ENCODE peak calls at places on chromosomes 6 and 20, in four cellular contexts. H, X, W and R are unnamed samples.

GRCh38 chr6:33123732-33124524 is 48.1 kb downstream of the HLA-DPB1 start:
- DNase-seq in X (no peak), H (no peak), W (peak; percentile 62), R (no peak)

GRCh38 chr20:63536241-63536977 is 767 bp downstream of the PTK6 start:
- DNase-seq in W (peak; percentile 70), X (no peak), H (no peak), R (no peak)

GRCh38 chr20:51497542-51498467 is 44.7 kb downstream of the NFATC2 start:
- DNase-seq in W (peak; percentile 28), H (no peak), X (no peak), R (peak; percentile 68)

GRCh38 chr6:52617087-52617486 is 40.2 kb upstream of the TRAM2 start:
- DNase-seq in X (no peak), W (peak; percentile 55), H (no peak), R (no peak)

GRCh38 chr20:15396026-15396425 is 1058.6 kb upstream of the FLRT3 start:
- DNase-seq in H (no peak), X (no peak), W (no peak), R (no peak)

GRCh38 chr20:13659288-13659687 is 20.6 kb upstream of the TASP1 start:
- DNase-seq in X (no peak), H (no peak), W (no peak), R (no peak)

GRCh38 chr20:47888351-47888750 is 103.1 kb upstream of the SULF2 start:
- DNase-seq in X (no peak), H (no peak), W (no peak), R (no peak)

GRCh38 chr20:41524980-41525613 is 93.1 kb downstream of the CHD6 start:
- DNase-seq in X (peak; percentile 75), H (no peak), W (peak; percentile 50), R (no peak)

GRCh38 chr20:41142241-41142640 is 4.9 kb downstream of the PLCG1 start:
- DNase-seq in H (no peak), W (no peak), X (no peak), R (no peak)

GRCh38 chr6:86529635-86530034 is 407.7 kb upstream of the HTR1E start:
- DNase-seq in W (no peak), X (no peak), H (no peak), R (no peak)

GRCh38 chr20:3847419-3847940 is 846 bp downstream of the MAVS start:
- DNase-seq in H (no peak), W (peak; percentile 33), X (no peak), R (no peak)

GRCh38 chr6:99885051-99885450 is 109.0 kb downstream of the MCHR2 start:
- DNase-seq in H (no peak), W (no peak), X (no peak), R (no peak)

GRCh38 chr6:83914953-83915352 is 55.5 kb downstream of the CYB5R4 start:
- DNase-seq in X (no peak), H (no peak), W (peak; percentile 12), R (no peak)

GRCh38 chr6:117958536-117958935 is 51.5 kb downstream of the SLC35F1 start:
- DNase-seq in H (no peak), W (no peak), X (no peak), R (no peak)

GRCh38 chr6:106097368-106098231 is 11.5 kb downstream of the PRDM1 start:
- DNase-seq in X (no peak), H (no peak), W (peak; percentile 69), R (peak; percentile 39)

GRCh38 chr20:33947709-33948295 is 45.9 kb upstream of the RALY start:
- DNase-seq in X (no peak), W (peak; percentile 66), H (no peak), R (no peak)

GRCh38 chr6:82869493-82869892 is 196.1 kb downstream of the UBE3D start:
- DNase-seq in H (no peak), X (no peak), W (no peak), R (no peak)

GRCh38 chr6:107491791-107492674 is 2.1 kb downstream of the SOBP start:
- DNase-seq in H (no peak), W (peak; percentile 87), X (no peak), R (no peak)

GRCh38 chr20:4951299-4951698 is 50.0 kb downstream of the SLC23A2 start:
- DNase-seq in W (peak; percentile 86), X (no peak), H (no peak), R (no peak)

GRCh38 chr6:109793015-109793414 is 101.9 kb downstream of the FIG4 start:
- DNase-seq in H (no peak), W (no peak), X (no peak), R (no peak)

GRCh38 chr20:63273635-63274380 is 1.2 kb downstream of the ARFGAP1 start:
- DNase-seq in H (no peak), W (peak; percentile 79), X (no peak), R (no peak)

GRCh38 chr6:116528800-116529199 is 16.7 kb downstream of the TRAPPC3L start:
- DNase-seq in W (peak; percentile 60), H (no peak), X (no peak), R (no peak)

GRCh38 chr6:143176090-143177021 is 115.7 kb downstream of the AIG1 start:
- DNase-seq in X (no peak), H (no peak), W (peak; percentile 89), R (no peak)

GRCh38 chr6:144519429-144519828 is 234.3 kb downstream of the UTRN start:
- DNase-seq in X (no peak), H (no peak), W (no peak), R (no peak)

GRCh38 chr6:140977425-140977824 is 1155.3 kb upstream of the GJE1 start:
- DNase-seq in H (no peak), W (peak; percentile 79), X (no peak), R (no peak)